ENCODE peak calls at places on chromosomes 2 and 18, in four cellular contexts. L, G, Q and H are unnamed samples.

GRCh38 chr2:112623913-112624777 is 21.6 kb upstream of the SLC20A1 start:
- DNase-seq in L (peak; percentile 95), G (peak; percentile 52), Q (peak; percentile 94), H (peak; percentile 59)

GRCh38 chr2:219269362-219270054 is 9.7 kb upstream of the DNAJB2 start:
- DNase-seq in L (no peak), G (no peak), Q (no peak), H (no peak)

GRCh38 chr2:204652063-204652462 is 106.8 kb downstream of the PARD3B start:
- DNase-seq in L (no peak), G (no peak), Q (no peak), H (no peak)

GRCh38 chr2:235463893-235464292 is 29.9 kb upstream of the AGAP1 start:
- DNase-seq in L (no peak), G (no peak), Q (no peak), H (no peak)

GRCh38 chr18:79939096-79939495 is 12.4 kb downstream of the SLC66A2 start:
- DNase-seq in L (no peak), G (no peak), Q (no peak), H (no peak)

GRCh38 chr2:215401896-215402379 is 33.9 kb downstream of the FN1 start:
- DNase-seq in L (peak; percentile 82), G (no peak), Q (peak; percentile 78), H (no peak)

GRCh38 chr2:201127570-201127969 is 11.6 kb downstream of the CFLAR start:
- DNase-seq in L (peak; percentile 94), G (no peak), Q (no peak), H (peak; percentile 52)

GRCh38 chr18:755506-755905 is 43.1 kb upstream of the ENOSF1 start:
- DNase-seq in L (no peak), G (peak; percentile 30), Q (no peak), H (no peak)

GRCh38 chr2:14285812-14286211 is 346.7 kb upstream of the LRATD1 start:
- DNase-seq in L (no peak), G (no peak), Q (peak; percentile 15), H (no peak)

GRCh38 chr2:223837290-223838061 is at the start of gene AP1S3:
- DNase-seq in L (peak; percentile 71), G (peak; percentile 57), Q (peak; percentile 84), H (peak; percentile 89)

GRCh38 chr18:49476664-49477411 is 10.2 kb downstream of the C18orf32 start:
- DNase-seq in L (peak; percentile 93), G (no peak), Q (peak; percentile 25), H (no peak)

GRCh38 chr2:60880988-60881932 is at the start of gene REL:
- DNase-seq in L (peak; percentile 98), G (peak; percentile 95), Q (peak; percentile 91), H (peak; percentile 90)
- TF ChIP-seq EZH2 in L (no peak), G (no peak), Q (no peak), H (no peak)

GRCh38 chr2:145799595-145800108 is 1279.7 kb upstream of the ZEB2 start:
- DNase-seq in L (no peak), G (no peak), Q (peak; percentile 57), H (no peak)
- H3K4me2 ChIP-seq in L (no peak overlapping the region), G (no peak overlapping the region), Q (no peak overlapping the region), H (no peak overlapping the region)

GRCh38 chr18:60667016-60667415 is 294.4 kb upstream of the MC4R start:
- DNase-seq in L (no peak), G (no peak), Q (no peak), H (no peak)

GRCh38 chr18:60664736-60665135 is 292.2 kb upstream of the MC4R start:
- DNase-seq in L (no peak), G (no peak), Q (no peak), H (peak; percentile 93)

GRCh38 chr18:60663060-60663989 is 290.8 kb upstream of the MC4R start:
- DNase-seq in L (no peak), G (no peak), Q (peak; percentile 75), H (no peak)

GRCh38 chr18:60656563-60656962 is 284.0 kb upstream of the MC4R start:
- DNase-seq in L (no peak), G (no peak), Q (no peak), H (no peak)

GRCh38 chr18:60662491-60662890 is 289.9 kb upstream of the MC4R start:
- DNase-seq in L (no peak), G (no peak), Q (no peak), H (no peak)
- TF ChIP-seq EZH2 in L (no peak), G (no peak), Q (no peak), H (no peak)

GRCh38 chr2:1789610-1790009 is 45.3 kb upstream of the PXDN start:
- DNase-seq in L (no peak), G (no peak), Q (no peak), H (no peak)

GRCh38 chr2:1790473-1790872 is 46.2 kb upstream of the PXDN start:
- DNase-seq in L (no peak), G (no peak), Q (no peak), H (no peak)

GRCh38 chr2:1787799-1788477 is 43.6 kb upstream of the PXDN start:
- DNase-seq in L (no peak), G (no peak), Q (no peak), H (no peak)

GRCh38 chr2:1790996-1791395 is 46.7 kb upstream of the PXDN start:
- DNase-seq in L (no peak), G (no peak), Q (no peak), H (no peak)

DNA sequence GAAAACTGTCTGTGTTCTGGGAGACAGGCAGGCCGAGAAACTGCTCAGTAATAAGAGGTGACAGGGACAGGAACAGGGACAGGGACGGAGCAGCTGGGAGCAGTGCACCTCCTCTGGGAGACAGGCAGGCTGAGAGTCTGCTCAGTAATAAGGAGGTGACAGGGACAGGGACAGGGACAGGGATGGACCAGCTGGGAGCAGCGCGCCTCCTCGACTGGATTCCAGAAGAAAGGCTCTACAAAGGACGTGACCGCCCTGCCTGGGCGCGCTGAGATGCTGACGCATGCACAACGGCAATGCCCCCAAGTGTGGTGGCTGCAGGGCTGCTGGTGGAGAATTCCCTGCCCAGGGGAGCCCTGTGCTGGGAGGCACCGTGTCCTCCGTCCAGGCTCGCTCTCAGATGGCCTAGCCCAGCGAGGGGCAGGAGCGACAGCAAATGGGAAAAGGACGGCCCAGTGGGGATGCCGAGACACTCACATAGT is 44.2 kb upstream of the PXDN start:
- DNase-seq in L (no peak), G (no peak), Q (no peak), H (no peak)
- H3K4me2 ChIP-seq in L (no peak overlapping the region), G (no peak overlapping the region), Q (no peak overlapping the region), H (no peak overlapping the region)

DNA sequence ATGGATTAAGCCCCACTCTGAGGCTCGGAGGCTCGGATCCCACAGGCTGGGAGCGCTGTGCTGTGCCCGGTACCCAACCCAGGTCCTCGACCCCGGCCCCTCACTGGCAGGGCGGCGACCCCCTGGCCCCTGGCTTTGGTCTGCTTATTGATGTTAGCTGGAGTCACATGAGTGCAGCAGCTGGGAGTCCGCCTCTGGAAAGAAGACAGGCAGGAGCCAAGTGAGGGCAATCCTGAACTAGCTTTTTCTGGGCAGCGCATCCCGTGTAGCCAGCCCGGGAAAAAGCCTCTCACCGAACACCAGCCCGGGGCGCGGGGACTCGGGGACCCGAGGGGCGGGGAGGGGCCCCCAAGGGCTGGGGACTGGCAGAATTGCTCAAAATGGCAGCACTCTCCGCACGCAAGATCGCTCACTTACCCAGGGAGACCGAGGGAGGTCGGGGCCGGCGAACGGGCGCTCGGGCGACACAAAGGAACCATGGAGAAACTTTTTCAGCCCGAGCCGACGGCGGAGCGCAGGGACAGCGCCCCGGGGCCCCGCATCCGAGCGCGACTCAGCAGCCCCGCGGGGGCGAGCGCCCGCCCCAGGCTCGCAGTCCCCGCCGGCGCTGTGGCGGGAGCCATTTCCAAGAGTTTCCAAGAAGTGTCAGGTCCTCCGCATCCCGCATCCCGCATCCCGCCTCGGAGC is 566 bp downstream of the TMEM200C start:
- DNase-seq in L (peak; percentile 31), G (no peak), Q (no peak), H (no peak)
- TF ChIP-seq EZH2 in L (no peak), G (no peak), Q (no peak), H (no peak)

GRCh38 chr2:47559079-47559684 is 156.2 kb downstream of the MSH2 start:
- DNase-seq in L (peak; percentile 59), G (no peak), Q (peak; percentile 56), H (no peak)
- H3K4me2 ChIP-seq in L (no peak overlapping the region), G (no peak overlapping the region), Q (peak overlapping the region; percentile 21), H (no peak overlapping the region)

GRCh38 chr2:10083692-10084566 is 3.7 kb upstream of the CYS1 start:
- DNase-seq in L (peak; percentile 24), G (no peak), Q (no peak), H (no peak)
- TF ChIP-seq EZH2 in L (peak; percentile 72), G (no peak), Q (no peak), H (no peak)

DNA sequence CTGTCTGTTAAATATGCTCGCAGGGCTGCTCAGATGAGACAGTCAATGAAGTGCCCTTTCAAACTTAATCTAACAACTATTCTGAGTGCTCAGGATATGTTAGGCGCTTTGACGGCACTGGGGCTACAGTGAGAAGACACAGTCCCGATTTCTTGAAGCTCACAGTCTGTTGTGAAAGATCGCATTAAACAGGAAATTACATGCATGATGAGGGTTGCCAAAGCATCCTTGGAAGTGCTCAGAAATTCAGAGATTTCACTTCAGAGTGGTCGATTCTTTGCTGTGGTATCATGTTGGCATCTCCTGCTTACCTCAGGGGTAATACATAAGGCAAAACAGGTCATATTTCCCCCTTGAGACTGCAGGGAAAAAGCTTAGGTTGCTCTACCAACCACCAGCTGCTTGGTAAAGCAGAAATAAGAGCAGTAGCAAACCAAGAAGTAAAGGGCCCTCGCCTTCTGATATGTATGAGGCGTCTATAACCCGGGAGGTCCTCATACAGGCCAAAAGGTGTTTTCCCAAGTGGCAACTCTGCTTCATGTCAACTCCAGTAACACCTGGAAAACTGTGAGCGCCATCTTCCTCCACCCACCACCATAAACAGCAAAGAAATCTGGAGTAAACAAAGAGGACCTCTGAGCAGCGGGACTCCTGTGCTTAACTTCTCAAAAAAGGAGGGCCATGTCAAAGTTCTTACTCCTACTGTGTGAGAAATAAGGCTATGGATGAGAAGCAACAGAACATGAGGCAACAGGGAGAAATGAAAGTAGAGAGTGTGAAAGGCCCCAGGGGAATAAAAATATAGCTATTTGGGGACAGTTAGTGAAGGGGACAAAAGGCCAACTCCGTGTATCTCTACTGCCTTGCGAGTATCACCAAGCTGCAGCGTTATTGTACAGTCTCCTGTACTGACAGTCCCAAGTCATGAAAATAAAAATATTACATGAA is 79.3 kb downstream of the CLHC1 start:
- DNase-seq in L (no peak), G (no peak), Q (no peak), H (no peak)
- H3K4me2 ChIP-seq in L (no peak overlapping the region), G (no peak overlapping the region), Q (no peak overlapping the region), H (no peak overlapping the region)

DNA sequence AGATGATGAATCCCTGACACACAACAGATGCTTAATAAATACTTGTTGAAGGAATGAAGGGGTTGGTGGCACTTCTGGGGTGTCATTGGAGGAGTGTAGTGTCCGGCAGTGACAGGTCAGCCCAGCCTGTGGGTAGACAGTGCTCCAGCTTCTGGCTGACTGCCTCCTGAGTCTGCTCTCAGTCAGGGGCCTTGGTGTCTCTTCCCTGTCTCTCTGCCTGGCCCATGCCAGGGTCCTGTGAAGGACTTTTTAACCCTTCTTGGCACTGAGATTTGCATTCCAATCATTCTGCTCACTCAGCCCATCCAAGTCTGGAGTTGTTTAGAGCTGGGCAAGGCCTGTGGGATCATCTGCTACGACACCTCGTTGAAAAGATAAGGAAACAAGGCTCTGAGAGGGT is 1.4 kb upstream of the KCNK3 start:
- DNase-seq in L (no peak), G (no peak), Q (no peak), H (no peak)
- TF ChIP-seq EZH2 in L (no peak), G (no peak), Q (no peak), H (no peak)